ENCODE peak calls at places on chromosomes 3 and 15, in eight cellular contexts. A is fibroblast of the aortic adventitia, X is RWPE1, D is GM12891, I is GM04504, E is Daoy, M is iPS DF 6.9, V is ELR. G is an unnamed sample.

GRCh38 chr3:169171739-169172138 is 491.8 kb downstream of the MECOM start:
- DNase-seq in X (no peak), M (no peak), D (no peak), V (no peak), I (no peak), E (no peak), A (peak; percentile 85), G (no peak)

GRCh38 chr3:47394867-47395266 is 14.0 kb downstream of the PTPN23 start:
- DNase-seq in M (no peak), X (no peak), I (no peak), E (no peak), A (no peak), V (no peak), D (no peak), G (peak; percentile 52)

GRCh38 chr3:57670543-57670942 is 22.3 kb downstream of the DENND6A start:
- DNase-seq in D (no peak), E (no peak), I (no peak), M (no peak), X (no peak), V (no peak), A (no peak), G (no peak)

GRCh38 chr3:72791132-72791531 is 57.1 kb downstream of the SHQ1 start:
- DNase-seq in E (peak; percentile 24), M (no peak), D (no peak), V (peak; percentile 5), A (no peak), I (no peak), X (peak; percentile 1), G (peak; percentile 17)

GRCh38 chr3:136114421-136114820 is 81.7 kb downstream of the MSL2 start:
- DNase-seq in E (peak; percentile 10), D (no peak), M (no peak), I (no peak), X (no peak), A (no peak), V (no peak), G (no peak)

GRCh38 chr3:143429628-143430514 is 310.3 kb downstream of the CHST2 start:
- DNase-seq in E (peak; percentile 36), M (no peak), I (no peak), X (no peak), D (no peak), V (no peak), A (peak; percentile 29), G (no peak)

GRCh38 chr3:118938183-118938961 is 96.3 kb downstream of the IGSF11 start:
- DNase-seq in D (no peak), A (no peak), V (peak; percentile 57), E (peak; percentile 53), X (peak; percentile 56), I (no peak), M (no peak), G (no peak)

GRCh38 chr3:39141211-39141995 is 12.0 kb downstream of the CSRNP1 start:
- DNase-seq in M (no peak), D (no peak), V (peak; percentile 32), E (no peak), I (no peak), X (peak; percentile 82), A (peak; percentile 63), G (no peak)

GRCh38 chr3:129558772-129559564 is 16.0 kb downstream of the H1-8 start:
- DNase-seq in V (peak; percentile 87), I (peak; percentile 71), D (no peak), M (no peak), E (peak; percentile 67), A (peak; percentile 51), X (no peak), G (no peak)

GRCh38 chr3:148331111-148331818 is 366.4 kb upstream of the AGTR1 start:
- DNase-seq in A (peak; percentile 4), I (no peak), X (no peak), V (no peak), M (no peak), D (no peak), E (no peak), G (no peak)

GRCh38 chr3:99925584-99925983 is 107.9 kb downstream of the CMSS1 start:
- DNase-seq in M (no peak), D (no peak), A (peak; percentile 91), E (peak; percentile 86), X (peak; percentile 30), V (peak; percentile 84), I (peak; percentile 84), G (peak; percentile 37)

GRCh38 chr3:185423178-185423577 is 60.2 kb downstream of the MAP3K13 start:
- DNase-seq in A (peak; percentile 10), D (no peak), V (peak; percentile 50), E (peak; percentile 62), M (no peak), X (peak; percentile 17), I (peak; percentile 8), G (no peak)

GRCh38 chr3:108118038-108118727 is 27.4 kb upstream of the CD47 start:
- DNase-seq in A (no peak), I (no peak), M (no peak), D (no peak), E (no peak), X (no peak), V (no peak), G (no peak)

GRCh38 chr15:32659340-32659831 is 17.9 kb downstream of the SCG5 start:
- DNase-seq in D (no peak), A (peak; percentile 78), M (no peak), V (peak; percentile 43), I (peak; percentile 70), E (peak; percentile 76), X (peak; percentile 89), G (no peak)

GRCh38 chr3:189862385-189863023 is 231.3 kb downstream of the TP63 start:
- DNase-seq in D (no peak), X (peak; percentile 12), E (no peak), V (peak; percentile 4), M (no peak), I (peak; percentile 68), A (peak; percentile 82), G (no peak)

GRCh38 chr3:10353160-10353559 is 32.2 kb upstream of the SEC13 start:
- DNase-seq in A (no peak), M (no peak), E (no peak), I (no peak), X (no peak), D (no peak), V (no peak), G (no peak)

GRCh38 chr3:48472673-48472922 is 26.1 kb downstream of the ATRIP start:
- DNase-seq in X (no peak), D (no peak), E (no peak), A (no peak), V (no peak), I (peak; percentile 10), M (no peak), G (no peak)

GRCh38 chr3:153093629-153094028 is 68.4 kb upstream of the RAP2B start:
- DNase-seq in M (no peak), D (no peak), V (no peak), E (no peak), I (no peak), X (no peak), A (no peak), G (no peak)

GRCh38 chr3:159971311-159971710 is 17.3 kb upstream of the IL12A start:
- DNase-seq in A (no peak), I (no peak), V (no peak), M (no peak), E (no peak), D (no peak), X (no peak), G (peak; percentile 64)

GRCh38 chr15:99732711-99733267 is 448 bp downstream of the LYSMD4 start:
- DNase-seq in E (peak; percentile 21), D (peak; percentile 25), M (no peak), V (peak; percentile 20), X (peak; percentile 20), I (no peak), A (no peak), G (no peak)

GRCh38 chr15:77869021-77869895 is 208.3 kb downstream of the TBC1D2B start:
- DNase-seq in M (no peak), X (peak; percentile 38), A (no peak), E (peak; percentile 88), D (no peak), I (peak; percentile 35), V (peak; percentile 55), G (no peak)

GRCh38 chr15:40096094-40096876 is 12.4 kb downstream of the BMF start:
- DNase-seq in X (no peak), A (no peak), D (no peak), E (no peak), V (no peak), I (no peak), M (no peak), G (no peak)

GRCh38 chr3:77535116-77535515 is 495.2 kb downstream of the ROBO2 start:
- DNase-seq in I (no peak), V (no peak), M (no peak), D (no peak), X (no peak), E (no peak), A (no peak), G (no peak)

GRCh38 chr3:48268936-48269551 is 28.1 kb downstream of the ZNF589 start:
- DNase-seq in X (no peak), I (no peak), D (no peak), M (no peak), V (no peak), A (no peak), E (no peak), G (no peak)

GRCh38 chr15:74631408-74631807 is 15.8 kb downstream of the CLK3 start:
- DNase-seq in X (no peak), E (no peak), D (no peak), I (no peak), A (no peak), M (no peak), V (no peak), G (no peak)

GRCh38 chr15:56019060-56019793 is 25.8 kb upstream of the NEDD4 start:
- DNase-seq in E (peak; percentile 69), X (no peak), I (no peak), D (no peak), V (peak; percentile 44), A (no peak), M (no peak), G (no peak)

GRCh38 chr3:80688814-80689213 is 921.0 kb upstream of the ROBO1 start:
- DNase-seq in D (no peak), M (no peak), I (no peak), A (peak; percentile 25), V (peak; percentile 43), E (peak; percentile 2), X (no peak), G (no peak)

GRCh38 chr3:168608926-168609325 is 513.2 kb upstream of the GOLIM4 start:
- DNase-seq in D (no peak), E (no peak), I (no peak), M (no peak), V (no peak), A (no peak), X (no peak), G (no peak)

GRCh38 chr15:74396445-74397238 is 29.2 kb upstream of the CYP11A1 start:
- DNase-seq in M (no peak), A (peak; percentile 53), V (peak; percentile 95), I (no peak), D (no peak), X (peak; percentile 96), E (peak; percentile 97), G (no peak)

G was measured in DMS 273 treated with DMSO at 0.1 percent for 48 hours.